ENCODE peak calls at places on chromosomes 2 and 18, in eight cellular contexts. One of them, this sample, is unnamed.

GRCh38 chr2:22944141-22944540 is 440.8 kb upstream of the KLHL29 start:
- DNase-seq in ovary: no peak
- DNase-seq in foreskin fibroblast: no peak
- DNase-seq in skeletal muscle cell: no peak
- DNase-seq in aorta: no peak
- DNase-seq in IMR-90: no peak
- DNase-seq in astrocyte of the cerebellum: no peak
- DNase-seq in A549: no peak
- DNase-seq in this sample: no peak

GRCh38 chr2:45269149-45269793 is 260.0 kb upstream of the SIX2 start:
- DNase-seq in aorta: no peak
- DNase-seq in foreskin fibroblast: peak
- DNase-seq in ovary: no peak
- DNase-seq in skeletal muscle cell: no peak
- DNase-seq in astrocyte of the cerebellum: no peak
- DNase-seq in A549: no peak
- DNase-seq in IMR-90: peak
- DNase-seq in this sample: no peak

GRCh38 chr2:239187464-239188253 is 213.2 kb downstream of the HDAC4 start:
- DNase-seq in ovary: no peak
- DNase-seq in aorta: peak
- DNase-seq in foreskin fibroblast: no peak
- DNase-seq in skeletal muscle cell: no peak
- DNase-seq in IMR-90: no peak
- DNase-seq in A549: no peak
- DNase-seq in astrocyte of the cerebellum: no peak
- DNase-seq in this sample: no peak

GRCh38 chr2:167404896-167405295 is 516.6 kb downstream of the XIRP2 start:
- DNase-seq in aorta: no peak
- DNase-seq in ovary: no peak
- DNase-seq in foreskin fibroblast: no peak
- DNase-seq in A549: no peak
- DNase-seq in astrocyte of the cerebellum: peak
- DNase-seq in skeletal muscle cell: peak
- DNase-seq in IMR-90: peak
- DNase-seq in this sample: no peak

GRCh38 chr2:156589381-156590079 is 153.4 kb downstream of the GPD2 start:
- DNase-seq in skeletal muscle cell: no peak
- DNase-seq in ovary: peak
- DNase-seq in foreskin fibroblast: peak
- DNase-seq in aorta: no peak
- DNase-seq in astrocyte of the cerebellum: peak
- DNase-seq in A549: peak
- DNase-seq in IMR-90: peak
- DNase-seq in this sample: peak

GRCh38 chr2:58237741-58238140 is 3.4 kb downstream of the FANCL start:
- DNase-seq in IMR-90: no peak
- DNase-seq in A549: no peak
- DNase-seq in foreskin fibroblast: no peak
- DNase-seq in skeletal muscle cell: no peak
- DNase-seq in aorta: no peak
- DNase-seq in astrocyte of the cerebellum: no peak
- DNase-seq in ovary: no peak
- DNase-seq in this sample: no peak

GRCh38 chr2:9179572-9180201 is 26.9 kb upstream of the ASAP2 start:
- DNase-seq in IMR-90: peak
- DNase-seq in aorta: peak
- DNase-seq in astrocyte of the cerebellum: no peak
- DNase-seq in skeletal muscle cell: peak
- DNase-seq in A549: peak
- DNase-seq in ovary: peak
- DNase-seq in foreskin fibroblast: peak
- DNase-seq in this sample: peak

GRCh38 chr2:28750316-28751101 is 1.1 kb upstream of the PPP1CB start:
- DNase-seq in ovary: no peak
- DNase-seq in IMR-90: peak
- DNase-seq in skeletal muscle cell: no peak
- DNase-seq in foreskin fibroblast: peak
- DNase-seq in A549: no peak
- DNase-seq in astrocyte of the cerebellum: no peak
- DNase-seq in aorta: no peak
- DNase-seq in this sample: no peak

GRCh38 chr2:38728694-38729093 is 22.5 kb downstream of the SRSF7 start:
- DNase-seq in astrocyte of the cerebellum: no peak
- DNase-seq in IMR-90: no peak
- DNase-seq in foreskin fibroblast: no peak
- DNase-seq in A549: no peak
- DNase-seq in aorta: no peak
- DNase-seq in ovary: no peak
- DNase-seq in skeletal muscle cell: no peak
- DNase-seq in this sample: no peak

GRCh38 chr2:233912799-233913423 is 4.3 kb upstream of the TRPM8 start:
- DNase-seq in skeletal muscle cell: no peak
- DNase-seq in astrocyte of the cerebellum: peak
- DNase-seq in aorta: no peak
- DNase-seq in foreskin fibroblast: peak
- DNase-seq in IMR-90: peak
- DNase-seq in A549: peak
- DNase-seq in ovary: no peak
- DNase-seq in this sample: no peak

GRCh38 chr2:190408538-190409271 is 550 bp downstream of the MFSD6 start:
- DNase-seq in skeletal muscle cell: no peak
- DNase-seq in aorta: peak
- DNase-seq in ovary: peak
- DNase-seq in IMR-90: no peak
- DNase-seq in astrocyte of the cerebellum: no peak
- DNase-seq in foreskin fibroblast: no peak
- DNase-seq in A549: peak
- DNase-seq in this sample: no peak

GRCh38 chr2:85409719-85410583 is at the start of gene CAPG:
- DNase-seq in astrocyte of the cerebellum: no peak
- DNase-seq in skeletal muscle cell: no peak
- DNase-seq in IMR-90: no peak
- DNase-seq in ovary: no peak
- DNase-seq in A549: no peak
- DNase-seq in aorta: peak
- DNase-seq in foreskin fibroblast: no peak
- DNase-seq in this sample: no peak

GRCh38 chr2:172101707-172102158 is 967 bp downstream of the DLX2 start:
- DNase-seq in IMR-90: no peak
- DNase-seq in skeletal muscle cell: no peak
- DNase-seq in aorta: no peak
- DNase-seq in A549: no peak
- DNase-seq in foreskin fibroblast: no peak
- DNase-seq in astrocyte of the cerebellum: no peak
- DNase-seq in ovary: no peak
- DNase-seq in this sample: no peak

GRCh38 chr2:58762176-58762781 is 521.2 kb upstream of the FANCL start:
- DNase-seq in IMR-90: peak
- DNase-seq in foreskin fibroblast: peak
- DNase-seq in ovary: peak
- DNase-seq in aorta: no peak
- DNase-seq in A549: peak
- DNase-seq in skeletal muscle cell: peak
- DNase-seq in astrocyte of the cerebellum: peak
- DNase-seq in this sample: peak

GRCh38 chr2:144963031-144963430 is 443.1 kb upstream of the ZEB2 start:
- DNase-seq in astrocyte of the cerebellum: no peak
- DNase-seq in IMR-90: no peak
- DNase-seq in skeletal muscle cell: no peak
- DNase-seq in aorta: no peak
- DNase-seq in ovary: no peak
- DNase-seq in foreskin fibroblast: no peak
- DNase-seq in A549: no peak
- DNase-seq in this sample: no peak

GRCh38 chr18:22637787-22638186 is 220.1 kb upstream of the CTAGE1 start:
- DNase-seq in A549: peak
- DNase-seq in foreskin fibroblast: peak
- DNase-seq in skeletal muscle cell: peak
- DNase-seq in astrocyte of the cerebellum: peak
- DNase-seq in aorta: no peak
- DNase-seq in IMR-90: peak
- DNase-seq in ovary: no peak
- DNase-seq in this sample: peak

GRCh38 chr2:27075219-27075871 is 3.1 kb upstream of the EMILIN1 start:
- DNase-seq in ovary: peak
- DNase-seq in aorta: peak
- DNase-seq in astrocyte of the cerebellum: no peak
- DNase-seq in A549: no peak
- DNase-seq in foreskin fibroblast: no peak
- DNase-seq in IMR-90: peak
- DNase-seq in skeletal muscle cell: no peak
- DNase-seq in this sample: no peak

GRCh38 chr2:88500691-88501090 is 48.2 kb upstream of the FOXI3 start:
- DNase-seq in foreskin fibroblast: peak
- DNase-seq in astrocyte of the cerebellum: no peak
- DNase-seq in A549: no peak
- DNase-seq in skeletal muscle cell: no peak
- DNase-seq in aorta: no peak
- DNase-seq in ovary: no peak
- DNase-seq in IMR-90: no peak
- DNase-seq in this sample: no peak

GRCh38 chr2:188244383-188244782 is 47.3 kb upstream of the GULP1 start:
- DNase-seq in foreskin fibroblast: peak
- DNase-seq in A549: peak
- DNase-seq in ovary: no peak
- DNase-seq in IMR-90: peak
- DNase-seq in aorta: no peak
- DNase-seq in astrocyte of the cerebellum: no peak
- DNase-seq in skeletal muscle cell: no peak
- DNase-seq in this sample: peak

GRCh38 chr2:186422226-186422625 is 63.8 kb upstream of the ZC3H15 start:
- DNase-seq in ovary: no peak
- DNase-seq in aorta: peak
- DNase-seq in astrocyte of the cerebellum: peak
- DNase-seq in foreskin fibroblast: peak
- DNase-seq in IMR-90: peak
- DNase-seq in skeletal muscle cell: peak
- DNase-seq in A549: no peak
- DNase-seq in this sample: peak

GRCh38 chr2:49973917-49974368 is 819.6 kb upstream of the FSHR start:
- DNase-seq in ovary: peak
- DNase-seq in skeletal muscle cell: peak
- DNase-seq in IMR-90: no peak
- DNase-seq in astrocyte of the cerebellum: peak
- DNase-seq in foreskin fibroblast: no peak
- DNase-seq in A549: peak
- DNase-seq in aorta: peak
- DNase-seq in this sample: no peak
- H3K4me3 ChIP-seq in ovary: peak
- H3K4me3 ChIP-seq in skeletal muscle cell: peak
- H3K4me3 ChIP-seq in IMR-90: no peak
- H3K4me3 ChIP-seq in astrocyte of the cerebellum: peak
- H3K4me3 ChIP-seq in foreskin fibroblast: peak
- H3K4me3 ChIP-seq in A549: peak
- H3K4me3 ChIP-seq in aorta: peak
- H3K4me3 ChIP-seq in this sample: no peak

GRCh38 chr2:189267491-189267890 is 87.9 kb upstream of the COL5A2 start:
- DNase-seq in IMR-90: peak
- DNase-seq in A549: no peak
- DNase-seq in astrocyte of the cerebellum: no peak
- DNase-seq in foreskin fibroblast: peak
- DNase-seq in ovary: no peak
- DNase-seq in aorta: no peak
- DNase-seq in skeletal muscle cell: no peak
- DNase-seq in this sample: no peak

GRCh38 chr2:189273734-189274133 is 94.2 kb upstream of the COL5A2 start:
- DNase-seq in A549: no peak
- DNase-seq in ovary: no peak
- DNase-seq in skeletal muscle cell: no peak
- DNase-seq in IMR-90: no peak
- DNase-seq in foreskin fibroblast: no peak
- DNase-seq in astrocyte of the cerebellum: no peak
- DNase-seq in aorta: no peak
- DNase-seq in this sample: no peak

GRCh38 chr2:189265696-189266320 is 86.2 kb upstream of the COL5A2 start:
- DNase-seq in A549: no peak
- DNase-seq in foreskin fibroblast: peak
- DNase-seq in skeletal muscle cell: no peak
- DNase-seq in aorta: no peak
- DNase-seq in ovary: no peak
- DNase-seq in IMR-90: peak
- DNase-seq in astrocyte of the cerebellum: no peak
- DNase-seq in this sample: no peak

GRCh38 chr2:189267925-189268579 is 88.5 kb upstream of the COL5A2 start:
- DNase-seq in aorta: no peak
- DNase-seq in skeletal muscle cell: no peak
- DNase-seq in IMR-90: peak
- DNase-seq in astrocyte of the cerebellum: peak
- DNase-seq in ovary: no peak
- DNase-seq in A549: no peak
- DNase-seq in foreskin fibroblast: peak
- DNase-seq in this sample: peak

GRCh38 chr2:189268763-189269162 is 89.2 kb upstream of the COL5A2 start:
- DNase-seq in astrocyte of the cerebellum: no peak
- DNase-seq in IMR-90: no peak
- DNase-seq in skeletal muscle cell: no peak
- DNase-seq in ovary: no peak
- DNase-seq in foreskin fibroblast: no peak
- DNase-seq in aorta: no peak
- DNase-seq in A549: no peak
- DNase-seq in this sample: no peak
- H3K4me3 ChIP-seq in astrocyte of the cerebellum: no peak
- H3K4me3 ChIP-seq in IMR-90: no peak
- H3K4me3 ChIP-seq in skeletal muscle cell: no peak
- H3K4me3 ChIP-seq in ovary: no peak
- H3K4me3 ChIP-seq in foreskin fibroblast: no peak
- H3K4me3 ChIP-seq in aorta: no peak
- H3K4me3 ChIP-seq in A549: no peak
- H3K4me3 ChIP-seq in this sample: no peak

DNA sequence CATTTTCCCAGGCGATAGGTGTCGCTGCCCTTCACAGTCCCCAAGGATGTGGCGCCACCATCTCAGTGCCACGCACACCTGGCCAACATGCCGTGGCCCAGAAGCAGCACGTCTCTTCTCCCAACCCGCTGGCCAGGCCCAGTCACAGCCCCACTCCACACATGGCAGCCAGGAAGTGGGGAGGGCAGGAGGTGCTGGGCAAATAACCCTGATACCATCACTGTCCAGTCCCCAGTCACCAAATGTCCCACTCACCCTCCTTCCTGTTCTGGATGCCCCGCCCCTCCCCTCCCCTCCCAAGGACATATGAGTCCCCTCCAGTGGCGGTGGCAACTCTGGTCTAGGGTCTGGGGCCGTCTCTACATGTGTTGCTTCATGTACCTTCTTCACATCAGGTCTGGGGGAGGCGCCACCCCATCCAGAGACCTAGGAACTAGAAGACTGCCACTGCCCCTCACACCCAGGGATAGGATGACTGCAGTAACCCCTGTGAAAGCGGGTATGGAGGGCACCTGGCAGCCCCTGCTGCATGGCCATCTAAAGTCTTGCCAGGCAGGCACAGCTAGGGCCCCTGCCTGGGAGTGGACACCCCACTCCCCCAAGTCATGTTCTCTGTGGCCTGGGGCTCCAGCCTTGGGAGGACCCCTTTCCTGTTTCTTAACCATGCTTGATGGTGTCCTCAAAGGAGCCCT is 7.3 kb upstream of the CAPN10 start:
- DNase-seq in astrocyte of the cerebellum: no peak
- DNase-seq in ovary: no peak
- DNase-seq in foreskin fibroblast: no peak
- DNase-seq in IMR-90: no peak
- DNase-seq in skeletal muscle cell: no peak
- DNase-seq in A549: no peak
- DNase-seq in aorta: no peak
- DNase-seq in this sample: no peak
- H3K4me3 ChIP-seq in astrocyte of the cerebellum: no peak
- H3K4me3 ChIP-seq in ovary: no peak
- H3K4me3 ChIP-seq in foreskin fibroblast: no peak
- H3K4me3 ChIP-seq in IMR-90: no peak
- H3K4me3 ChIP-seq in skeletal muscle cell: no peak
- H3K4me3 ChIP-seq in A549: no peak
- H3K4me3 ChIP-seq in aorta: no peak
- H3K4me3 ChIP-seq in this sample: no peak

GRCh38 chr18:36354989-36355388 is 57.5 kb downstream of the FHOD3 start:
- DNase-seq in aorta: no peak
- DNase-seq in foreskin fibroblast: peak
- DNase-seq in ovary: no peak
- DNase-seq in A549: no peak
- DNase-seq in skeletal muscle cell: peak
- DNase-seq in IMR-90: peak
- DNase-seq in astrocyte of the cerebellum: no peak
- DNase-seq in this sample: no peak
- H3K4me3 ChIP-seq in aorta: no peak
- H3K4me3 ChIP-seq in foreskin fibroblast: no peak
- H3K4me3 ChIP-seq in ovary: no peak
- H3K4me3 ChIP-seq in A549: no peak
- H3K4me3 ChIP-seq in skeletal muscle cell: no peak
- H3K4me3 ChIP-seq in IMR-90: no peak
- H3K4me3 ChIP-seq in astrocyte of the cerebellum: no peak
- H3K4me3 ChIP-seq in this sample: no peak